ENCODE peak calls at places on chromosomes 1 and 21, in five cellular contexts. One of them, this sample, is unnamed.

GRCh38 chr1:204989266-204990058 is 53.5 kb upstream of the CNTN2 start:
- DNase-seq in amniotic stem cell: peak; percentile 44
- DNase-seq in CD4-positive, alpha-beta T cell: peak; percentile 24
- DNase-seq in GM23248: peak; percentile 86
- DNase-seq in AG04450: peak; percentile 36
- DNase-seq in this sample: peak; percentile 68

GRCh38 chr1:89519779-89520358 is 4.8 kb upstream of the LRRC8B start:
- DNase-seq in GM23248: peak; percentile 74
- DNase-seq in AG04450: no peak
- DNase-seq in amniotic stem cell: no peak
- DNase-seq in CD4-positive, alpha-beta T cell: peak; percentile 29
- DNase-seq in this sample: no peak

GRCh38 chr1:168665975-168666374 is 63.0 kb downstream of the DPT start:
- DNase-seq in AG04450: no peak
- DNase-seq in CD4-positive, alpha-beta T cell: no peak
- DNase-seq in amniotic stem cell: no peak
- DNase-seq in GM23248: no peak
- DNase-seq in this sample: no peak

GRCh38 chr1:227037121-227037520 is 97.0 kb downstream of the COQ8A start:
- DNase-seq in AG04450: no peak
- DNase-seq in amniotic stem cell: no peak
- DNase-seq in CD4-positive, alpha-beta T cell: no peak
- DNase-seq in GM23248: no peak
- DNase-seq in this sample: no peak

GRCh38 chr1:11790880-11791715 is 14.7 kb downstream of the MTHFR start:
- DNase-seq in GM23248: peak; percentile 94
- DNase-seq in amniotic stem cell: no peak
- DNase-seq in AG04450: peak; percentile 56
- DNase-seq in CD4-positive, alpha-beta T cell: no peak
- DNase-seq in this sample: peak; percentile 96

GRCh38 chr1:64687725-64688285 is 57.1 kb upstream of the RAVER2 start:
- DNase-seq in GM23248: peak; percentile 31
- DNase-seq in amniotic stem cell: no peak
- DNase-seq in AG04450: no peak
- DNase-seq in CD4-positive, alpha-beta T cell: no peak
- DNase-seq in this sample: no peak

GRCh38 chr1:28684937-28685336 is 16.4 kb downstream of the GMEB1 start:
- DNase-seq in CD4-positive, alpha-beta T cell: no peak
- DNase-seq in AG04450: no peak
- DNase-seq in amniotic stem cell: no peak
- DNase-seq in GM23248: no peak
- DNase-seq in this sample: no peak

GRCh38 chr1:233394860-233395717 is 67.6 kb downstream of the MAP3K21 start:
- DNase-seq in GM23248: peak; percentile 70
- DNase-seq in AG04450: peak; percentile 10
- DNase-seq in CD4-positive, alpha-beta T cell: no peak
- DNase-seq in amniotic stem cell: peak; percentile 19
- DNase-seq in this sample: no peak

GRCh38 chr1:147840909-147841308 is 61.7 kb upstream of the GJA8 start:
- DNase-seq in CD4-positive, alpha-beta T cell: no peak
- DNase-seq in amniotic stem cell: no peak
- DNase-seq in AG04450: no peak
- DNase-seq in GM23248: peak; percentile 43
- DNase-seq in this sample: no peak

GRCh38 chr1:89454845-89455521 is 69.6 kb upstream of the LRRC8B start:
- DNase-seq in amniotic stem cell: no peak
- DNase-seq in AG04450: no peak
- DNase-seq in GM23248: peak; percentile 69
- DNase-seq in CD4-positive, alpha-beta T cell: peak; percentile 52
- DNase-seq in this sample: no peak

GRCh38 chr1:234605983-234606730 is 3.8 kb downstream of the IRF2BP2 start:
- DNase-seq in AG04450: no peak
- DNase-seq in CD4-positive, alpha-beta T cell: peak; percentile 26
- DNase-seq in GM23248: peak; percentile 70
- DNase-seq in amniotic stem cell: no peak
- DNase-seq in this sample: no peak

GRCh38 chr1:172874950-172875349 is 175.8 kb downstream of the TNFSF18 start:
- DNase-seq in amniotic stem cell: no peak
- DNase-seq in AG04450: no peak
- DNase-seq in CD4-positive, alpha-beta T cell: no peak
- DNase-seq in GM23248: peak; percentile 40
- DNase-seq in this sample: no peak

GRCh38 chr1:228392111-228392936 is 14.3 kb downstream of the TRIM11 start:
- DNase-seq in AG04450: no peak
- DNase-seq in GM23248: peak; percentile 30
- DNase-seq in amniotic stem cell: no peak
- DNase-seq in CD4-positive, alpha-beta T cell: no peak
- DNase-seq in this sample: peak; percentile 11

GRCh38 chr1:178531897-178532296 is 19.0 kb downstream of the TEX35 start:
- DNase-seq in GM23248: peak; percentile 27
- DNase-seq in amniotic stem cell: no peak
- DNase-seq in AG04450: no peak
- DNase-seq in CD4-positive, alpha-beta T cell: no peak
- DNase-seq in this sample: no peak

GRCh38 chr21:32448803-32449594 is 36.5 kb downstream of the EVA1C start:
- DNase-seq in amniotic stem cell: no peak
- DNase-seq in CD4-positive, alpha-beta T cell: no peak
- DNase-seq in AG04450: no peak
- DNase-seq in GM23248: peak; percentile 29
- DNase-seq in this sample: no peak

GRCh38 chr21:44752701-44753235 is 41.4 kb upstream of the TSPEAR start:
- DNase-seq in amniotic stem cell: no peak
- DNase-seq in GM23248: peak; percentile 55
- DNase-seq in CD4-positive, alpha-beta T cell: no peak
- DNase-seq in AG04450: no peak
- DNase-seq in this sample: no peak

GRCh38 chr21:37886120-37886519 is 30.1 kb downstream of the KCNJ6 start:
- DNase-seq in GM23248: no peak
- DNase-seq in amniotic stem cell: no peak
- DNase-seq in AG04450: no peak
- DNase-seq in CD4-positive, alpha-beta T cell: no peak
- DNase-seq in this sample: no peak

GRCh38 chr1:153774780-153775431 is at the start of gene SLC27A3:
- DNase-seq in amniotic stem cell: no peak
- DNase-seq in GM23248: no peak
- DNase-seq in CD4-positive, alpha-beta T cell: no peak
- DNase-seq in AG04450: no peak
- DNase-seq in this sample: peak; percentile 94

GRCh38 chr1:58409826-58410225 is 136.7 kb downstream of the OMA1 start:
- DNase-seq in AG04450: no peak
- DNase-seq in amniotic stem cell: no peak
- DNase-seq in CD4-positive, alpha-beta T cell: no peak
- DNase-seq in GM23248: peak; percentile 54
- DNase-seq in this sample: no peak

GRCh38 chr1:152735648-152736047 is 22.2 kb upstream of the KPRP start:
- DNase-seq in amniotic stem cell: no peak
- DNase-seq in GM23248: peak; percentile 19
- DNase-seq in CD4-positive, alpha-beta T cell: no peak
- DNase-seq in AG04450: no peak
- DNase-seq in this sample: no peak

GRCh38 chr1:60678381-60678780 is 404.0 kb upstream of the NFIA start:
- DNase-seq in AG04450: no peak
- DNase-seq in GM23248: no peak
- DNase-seq in amniotic stem cell: no peak
- DNase-seq in CD4-positive, alpha-beta T cell: no peak
- DNase-seq in this sample: no peak

GRCh38 chr1:65267291-65268087 is 41.9 kb upstream of the DNAJC6 start:
- DNase-seq in GM23248: no peak
- DNase-seq in AG04450: no peak
- DNase-seq in CD4-positive, alpha-beta T cell: no peak
- DNase-seq in amniotic stem cell: no peak
- DNase-seq in this sample: no peak

GRCh38 chr21:28832013-28832714 is 160.5 kb downstream of the LTN1 start:
- DNase-seq in AG04450: no peak
- DNase-seq in GM23248: peak; percentile 37
- DNase-seq in amniotic stem cell: no peak
- DNase-seq in CD4-positive, alpha-beta T cell: no peak
- DNase-seq in this sample: no peak

GRCh38 chr1:93907718-93908117 is 1.5 kb downstream of the GCLM start:
- DNase-seq in GM23248: peak; percentile 67
- DNase-seq in CD4-positive, alpha-beta T cell: no peak
- DNase-seq in AG04450: peak; percentile 16
- DNase-seq in amniotic stem cell: no peak
- DNase-seq in this sample: no peak

GRCh38 chr1:31764307-31765040 is at the start of gene ADGRB2:
- DNase-seq in amniotic stem cell: no peak
- DNase-seq in GM23248: peak; percentile 53
- DNase-seq in CD4-positive, alpha-beta T cell: no peak
- DNase-seq in AG04450: no peak
- DNase-seq in this sample: no peak

GRCh38 chr1:171480035-171480434 is 5.3 kb upstream of the PRRC2C start:
- DNase-seq in GM23248: no peak
- DNase-seq in AG04450: no peak
- DNase-seq in CD4-positive, alpha-beta T cell: no peak
- DNase-seq in amniotic stem cell: no peak
- DNase-seq in this sample: no peak

GRCh38 chr1:46223472-46223943 is 20.4 kb downstream of the LURAP1 start:
- DNase-seq in CD4-positive, alpha-beta T cell: peak; percentile 41
- DNase-seq in AG04450: peak; percentile 77
- DNase-seq in amniotic stem cell: peak; percentile 89
- DNase-seq in GM23248: peak; percentile 92
- DNase-seq in this sample: peak; percentile 76

GRCh38 chr1:201713093-201713810 is 115.7 kb upstream of the IPO9 start:
- DNase-seq in amniotic stem cell: peak; percentile 98
- DNase-seq in GM23248: peak; percentile 100
- DNase-seq in AG04450: peak; percentile 92
- DNase-seq in CD4-positive, alpha-beta T cell: no peak
- DNase-seq in this sample: peak; percentile 97

GRCh38 chr1:57843760-57844159 is 419.9 kb upstream of the DAB1 start:
- DNase-seq in GM23248: peak; percentile 53
- DNase-seq in CD4-positive, alpha-beta T cell: no peak
- DNase-seq in amniotic stem cell: no peak
- DNase-seq in AG04450: no peak
- DNase-seq in this sample: no peak

GRCh38 chr1:243923292-243924171 is 73.5 kb upstream of the AKT3 start:
- DNase-seq in amniotic stem cell: no peak
- DNase-seq in AG04450: no peak
- DNase-seq in GM23248: no peak
- DNase-seq in CD4-positive, alpha-beta T cell: no peak
- DNase-seq in this sample: no peak